ENCODE peak calls at places on chromosomes 13 and 19, in four cellular contexts. V is IMR-90, S is H1, C is adrenal gland. L is an unnamed sample.

GRCh38 chr13:29543230-29544215 is 52.0 kb downstream of the SLC7A1 start:
- DNase-seq in V (peak; percentile 60), S (no peak), C (no peak), L (no peak)

GRCh38 chr13:99384468-99384867 is 77.3 kb upstream of the GPR183 start:
- DNase-seq in S (peak; percentile 30), V (no peak), C (no peak), L (no peak)

GRCh38 chr19:29966594-29967249 is 24.7 kb downstream of the URI1 start:
- DNase-seq in V (peak; percentile 34), C (no peak), S (no peak), L (no peak)

GRCh38 chr13:99916366-99917103 is 55.0 kb downstream of the ZIC5 start:
- DNase-seq in V (peak; percentile 71), S (no peak), C (no peak), L (no peak)

GRCh38 chr13:50733392-50733791 is 110.1 kb downstream of the DLEU7 start:
- DNase-seq in S (no peak), C (no peak), V (no peak), L (no peak)

GRCh38 chr13:40578055-40578454 is 88.4 kb downstream of the FOXO1 start:
- DNase-seq in C (no peak), V (no peak), S (no peak), L (no peak)

GRCh38 chr13:98478134-98479129 is 98.5 kb downstream of the STK24 start:
- DNase-seq in C (no peak), V (peak; percentile 36), S (no peak), L (peak; percentile 80)

GRCh38 chr19:35911173-35911572 is 3.1 kb upstream of the TYROBP start:
- DNase-seq in S (no peak), V (no peak), C (no peak), L (no peak)

GRCh38 chr19:53157601-53158000 is 1.3 kb downstream of the ZNF347 start:
- DNase-seq in S (peak; percentile 47), C (peak; percentile 60), V (peak; percentile 13), L (peak; percentile 36)

GRCh38 chr13:111213964-111214726 is 99.0 kb downstream of the ARHGEF7 start:
- DNase-seq in S (no peak), C (no peak), V (no peak), L (no peak)

GRCh38 chr19:16920816-16921529 is 32.2 kb downstream of the F2RL3 start:
- DNase-seq in S (no peak), C (peak; percentile 90), V (peak; percentile 88), L (no peak)

GRCh38 chr13:43170497-43170896 is 147.1 kb downstream of the DNAJC15 start:
- DNase-seq in C (no peak), S (no peak), V (no peak), L (no peak)

GRCh38 chr19:53775524-53775923 is 48.6 kb downstream of the NLRP12 start:
- DNase-seq in C (no peak), S (no peak), V (no peak), L (no peak)

GRCh38 chr13:111429064-111429558 is 108.7 kb downstream of the TEX29 start:
- DNase-seq in S (peak; percentile 88), V (peak; percentile 18), C (peak; percentile 51), L (peak; percentile 74)

GRCh38 chr19:18433735-18434398 is 4.1 kb downstream of the ISYNA1 start:
- DNase-seq in V (no peak), S (peak; percentile 82), C (no peak), L (no peak)

GRCh38 chr19:18434411-18435184 is 3.3 kb downstream of the ISYNA1 start:
- DNase-seq in S (no peak), C (no peak), V (no peak), L (no peak)

GRCh38 chr19:18436651-18437478 is 1.1 kb downstream of the ISYNA1 start:
- DNase-seq in C (peak; percentile 84), S (peak; percentile 92), V (peak; percentile 69), L (peak; percentile 92)

GRCh38 chr19:18435848-18436631 is 1.9 kb downstream of the ISYNA1 start:
- DNase-seq in S (no peak), C (no peak), V (no peak), L (no peak)

DNA sequence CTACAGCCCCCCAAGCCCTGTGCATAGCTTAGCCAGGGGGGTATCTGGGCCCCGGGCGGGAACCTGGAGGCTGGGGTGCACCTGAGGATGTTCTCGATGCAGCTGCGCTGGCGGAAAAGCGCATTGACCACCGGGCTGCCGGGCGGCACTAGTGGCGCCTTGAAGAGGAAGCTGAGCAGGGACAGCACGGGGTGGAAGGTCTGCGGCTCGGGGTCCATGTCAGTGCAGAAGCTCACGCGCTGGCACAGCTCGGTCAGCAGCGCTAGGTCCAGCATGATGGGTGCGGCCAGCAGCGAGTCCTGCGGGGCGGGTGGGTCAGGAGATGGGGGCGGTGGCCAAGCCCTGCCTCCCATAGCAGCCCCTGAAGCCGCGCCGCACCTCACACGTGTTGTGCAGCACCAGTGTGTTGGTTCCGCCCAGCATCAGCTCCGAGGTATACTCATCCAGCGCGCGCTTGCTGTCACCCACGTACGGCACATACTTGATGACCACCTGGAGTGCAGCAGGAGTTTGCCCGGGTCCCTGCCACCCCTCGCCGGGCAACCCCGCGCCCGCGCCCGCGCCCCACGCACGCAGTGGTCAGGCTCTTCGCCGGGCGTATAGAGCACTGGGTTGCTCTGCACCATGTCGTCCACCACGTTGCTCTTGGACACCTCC is 2.6 kb downstream of the ISYNA1 start:
- DNase-seq in C (no peak), S (no peak), V (no peak), L (no peak)
- TF ChIP-seq POLR2A in C (no peak), S (no peak), V (no peak), L (no peak)

DNA sequence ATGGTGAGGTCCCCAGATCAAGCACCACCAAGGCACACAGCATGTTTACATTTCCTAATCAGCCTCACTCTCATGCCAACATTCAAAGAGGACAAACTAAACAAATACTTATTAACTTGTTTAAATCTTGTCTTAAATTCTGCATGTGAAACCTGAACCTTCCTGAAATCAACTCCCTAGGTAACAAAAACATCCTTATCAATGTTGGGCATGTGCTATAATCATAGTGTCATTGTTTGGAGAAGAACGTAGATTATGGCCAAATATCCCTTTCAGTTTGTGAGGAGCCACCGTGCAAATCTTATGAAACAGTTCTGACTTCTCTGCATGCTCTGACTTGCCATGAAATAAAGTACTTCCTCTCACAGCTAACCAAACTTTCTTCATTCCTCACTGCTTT is 123.8 kb downstream of the NDFIP2 start:
- DNase-seq in S (no peak), V (no peak), C (no peak), L (no peak)
- H3K27ac ChIP-seq in S (no peak overlapping the region), V (no peak overlapping the region), C (no peak overlapping the region), L (no peak overlapping the region)

GRCh38 chr19:11539495-11540365 is 1.1 kb downstream of the CNN1 start:
- DNase-seq in V (peak; percentile 22), S (peak; percentile 63), C (no peak), L (peak; percentile 57)
- TF ChIP-seq POLR2A in V (no peak), S (peak; percentile 53), C (no peak), L (no peak)

GRCh38 chr13:95228130-95228529 is 73.1 kb downstream of the ABCC4 start:
- DNase-seq in S (no peak), C (no peak), V (no peak), L (no peak)
- H3K27ac ChIP-seq in S (no peak overlapping the region), C (no peak overlapping the region), V (no peak overlapping the region), L (no peak overlapping the region)

GRCh38 chr13:97249093-97249787 is 27.1 kb downstream of the MBNL2 start:
- DNase-seq in C (no peak), V (no peak), S (no peak), L (no peak)
- TF ChIP-seq POLR2A in C (no peak), V (no peak), S (no peak), L (no peak)

DNA sequence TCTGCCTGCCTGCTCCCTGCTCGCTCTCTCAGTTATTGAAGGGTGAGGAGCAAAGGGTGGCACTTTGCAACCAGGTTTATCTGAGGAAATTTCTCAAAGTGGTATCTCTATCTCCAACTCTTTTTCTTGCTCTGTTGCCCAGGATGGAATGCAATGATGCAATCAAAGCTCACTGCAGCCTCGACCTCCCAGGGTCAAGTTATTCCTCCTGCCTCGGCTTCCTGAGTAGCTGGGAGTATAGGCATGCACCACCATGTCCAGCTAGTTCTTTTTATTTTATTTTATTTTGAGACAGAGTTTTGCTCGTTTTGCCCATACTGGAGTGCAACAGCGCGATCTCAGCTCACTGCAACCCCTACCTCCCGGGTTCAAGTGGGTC is 4.9 kb downstream of the ACTMAP start:
- DNase-seq in V (peak; percentile 63), S (no peak), C (peak; percentile 58), L (no peak)
- H3K27ac ChIP-seq in V (peak overlapping the region; percentile 85), S (no peak overlapping the region), C (peak overlapping the region; percentile 63), L (peak overlapping the region; percentile 41)

GRCh38 chr19:11339254-11340098 is at the start of gene RAB3D:
- DNase-seq in C (peak; percentile 92), V (peak; percentile 77), S (peak; percentile 94), L (peak; percentile 91)
- TF ChIP-seq POLR2A in C (peak; percentile 28), V (no peak), S (peak; percentile 60), L (no peak)

GRCh38 chr19:47716270-47716937 is 3.2 kb downstream of the EHD2 start:
- DNase-seq in S (no peak), V (no peak), C (peak; percentile 73), L (no peak)
- H3K27ac ChIP-seq in S (no peak overlapping the region), V (peak overlapping the region; percentile 29), C (peak overlapping the region; percentile 66), L (peak overlapping the region; percentile 64)

DNA sequence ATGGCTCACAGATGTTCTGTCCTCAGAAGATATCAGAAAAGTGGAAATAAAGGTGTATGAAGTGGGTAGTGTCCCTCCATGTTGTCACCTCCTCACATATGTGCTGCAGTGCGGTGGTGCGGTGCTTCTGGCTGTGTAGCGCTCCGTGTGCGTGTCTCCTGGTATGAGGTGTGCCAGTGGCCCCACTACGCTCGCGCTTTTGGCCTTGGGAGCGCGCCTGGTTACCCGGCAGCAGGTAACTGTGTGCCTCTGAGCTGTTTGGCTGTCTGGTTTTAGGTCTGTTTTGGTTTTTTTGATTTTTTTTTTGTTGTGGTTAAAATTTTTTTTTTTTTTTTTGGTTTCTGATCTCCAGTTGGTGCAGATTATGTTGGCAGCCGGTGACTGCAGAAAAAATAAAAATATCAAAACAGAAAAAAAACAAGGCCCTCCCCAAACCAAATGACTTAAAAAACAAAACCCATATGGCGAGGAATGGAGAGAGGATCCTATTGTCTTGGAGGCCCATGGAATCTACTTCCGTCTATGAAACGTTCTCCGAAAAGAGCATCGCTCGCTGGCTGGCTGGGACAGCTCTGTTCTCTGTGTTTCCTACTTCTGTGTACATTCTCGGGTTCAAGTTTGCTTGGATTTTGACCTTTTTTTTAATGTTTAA is 7.9 kb downstream of the HNRNPL start:
- DNase-seq in S (no peak), V (no peak), C (no peak), L (no peak)
- TF ChIP-seq POLR2A in S (no peak), V (no peak), C (no peak), L (no peak)